ENCODE peak calls at places on chromosomes 6 and 20, in four cellular contexts. Y is HepG2, K is GM12878, W is K562. H is an unnamed sample.

GRCh38 chr6:36469946-36470345 is 27.1 kb downstream of the KCTD20 start:
- DNase-seq in Y (no peak), K (no peak), W (no peak), H (no peak)

GRCh38 chr6:82442320-82442719 is 78.7 kb downstream of the TPBG start:
- DNase-seq in Y (no peak), K (no peak), W (no peak), H (no peak)

GRCh38 chr20:1171461-1172093 is 13.2 kb downstream of the TMEM74B start:
- DNase-seq in Y (peak; percentile 42), K (no peak), W (peak; percentile 69), H (peak; percentile 35)

GRCh38 chr6:92181347-92181746 is 1238.0 kb downstream of the EPHA7 start:
- DNase-seq in Y (no peak), K (no peak), W (no peak), H (no peak)

GRCh38 chr6:2990179-2990931 is 9.3 kb upstream of the NQO2 start:
- DNase-seq in Y (no peak), K (no peak), W (peak; percentile 49), H (no peak)

GRCh38 chr6:166712554-166713228 is 85.6 kb upstream of the RPS6KA2 start:
- DNase-seq in Y (no peak), K (no peak), W (peak; percentile 29), H (no peak)

GRCh38 chr6:169008641-169009040 is 245.0 kb downstream of the THBS2 start:
- DNase-seq in Y (no peak), K (no peak), W (no peak), H (no peak)

GRCh38 chr6:63465750-63466149 is 106.5 kb upstream of the LOC128125822 start:
- DNase-seq in Y (no peak), K (no peak), W (no peak), H (no peak)

GRCh38 chr6:160386869-160387518 is 38.8 kb downstream of the SLC22A3 start:
- DNase-seq in Y (no peak), K (no peak), W (no peak), H (no peak)

GRCh38 chr6:121830759-121831158 is 395.3 kb downstream of the GJA1 start:
- DNase-seq in Y (no peak), K (no peak), W (no peak), H (no peak)
- H3K9ac ChIP-seq in Y (no peak overlapping the region), K (no peak overlapping the region), W (no peak overlapping the region), H (no peak overlapping the region)

GRCh38 chr6:33320315-33321181 is 3.0 kb upstream of the ZBTB22 start:
- DNase-seq in Y (no peak), K (no peak), W (no peak), H (no peak)
- H3K4me3 ChIP-seq in Y (no peak overlapping the region), K (peak overlapping the region; percentile 91), W (peak overlapping the region; percentile 3), H (no peak overlapping the region)

GRCh38 chr6:44025226-44025625 is 102.0 kb downstream of the MRPL14 start:
- DNase-seq in Y (no peak), K (no peak), W (no peak), H (no peak)

GRCh38 chr6:44028767-44029166 is 98.5 kb downstream of the MRPL14 start:
- DNase-seq in Y (no peak), K (no peak), W (peak; percentile 57), H (no peak)

GRCh38 chr6:44030812-44031454 is 96.3 kb downstream of the MRPL14 start:
- DNase-seq in Y (no peak), K (no peak), W (no peak), H (no peak)

GRCh38 chr6:44034391-44034861 is 92.8 kb downstream of the MRPL14 start:
- DNase-seq in Y (no peak), K (no peak), W (no peak), H (no peak)

GRCh38 chr6:44029489-44030185 is 97.6 kb downstream of the MRPL14 start:
- DNase-seq in Y (no peak), K (no peak), W (no peak), H (no peak)
- TF ChIP-seq YY1 in Y (no peak), K (no peak), W (no peak), H (no peak)

GRCh38 chr6:155340464-155341129 is 26.3 kb upstream of the TFB1M start:
- DNase-seq in Y (peak; percentile 76), K (no peak), W (no peak), H (peak; percentile 23)
- H3K9ac ChIP-seq in Y (peak overlapping the region; percentile 4), K (peak overlapping the region; percentile 4), W (no peak overlapping the region), H (no peak overlapping the region)

GRCh38 chr6:126341126-126341525 is 1.2 kb downstream of the CENPW start:
- DNase-seq in Y (no peak), K (no peak), W (no peak), H (no peak)
- H3K4me3 ChIP-seq in Y (peak overlapping the region; percentile 80), K (peak overlapping the region; percentile 90), W (peak overlapping the region; percentile 87), H (peak overlapping the region; percentile 73)

GRCh38 chr6:9848094-9848493 is 566.8 kb downstream of the TFAP2A start:
- DNase-seq in Y (no peak), K (no peak), W (no peak), H (no peak)
- TF ChIP-seq YY1 in Y (no peak), K (no peak), W (no peak), H (no peak)

DNA sequence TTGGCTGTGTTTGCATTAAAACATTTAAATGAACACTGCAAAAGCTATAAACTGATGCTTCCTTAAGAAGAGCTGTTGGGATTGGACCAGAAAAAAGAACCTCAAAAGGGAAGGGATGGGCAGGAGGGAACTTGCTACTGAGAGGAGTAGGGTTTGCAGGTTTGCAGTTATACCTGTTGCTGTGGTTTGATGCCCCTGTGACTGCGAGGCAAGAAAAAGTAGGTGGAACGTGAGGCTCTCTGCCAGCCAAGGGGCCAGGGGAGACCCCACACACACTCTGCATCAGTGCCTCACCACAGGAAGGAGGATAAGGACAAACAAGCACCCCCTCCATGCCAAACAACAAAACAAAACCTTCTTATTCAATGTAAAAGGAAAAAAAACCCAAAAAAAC is 197.1 kb downstream of the BCAS1 start:
- DNase-seq in Y (no peak), K (no peak), W (no peak), H (no peak)
- H3K9ac ChIP-seq in Y (no peak overlapping the region), K (peak overlapping the region; percentile 65), W (no peak overlapping the region), H (peak overlapping the region; percentile 33)

DNA sequence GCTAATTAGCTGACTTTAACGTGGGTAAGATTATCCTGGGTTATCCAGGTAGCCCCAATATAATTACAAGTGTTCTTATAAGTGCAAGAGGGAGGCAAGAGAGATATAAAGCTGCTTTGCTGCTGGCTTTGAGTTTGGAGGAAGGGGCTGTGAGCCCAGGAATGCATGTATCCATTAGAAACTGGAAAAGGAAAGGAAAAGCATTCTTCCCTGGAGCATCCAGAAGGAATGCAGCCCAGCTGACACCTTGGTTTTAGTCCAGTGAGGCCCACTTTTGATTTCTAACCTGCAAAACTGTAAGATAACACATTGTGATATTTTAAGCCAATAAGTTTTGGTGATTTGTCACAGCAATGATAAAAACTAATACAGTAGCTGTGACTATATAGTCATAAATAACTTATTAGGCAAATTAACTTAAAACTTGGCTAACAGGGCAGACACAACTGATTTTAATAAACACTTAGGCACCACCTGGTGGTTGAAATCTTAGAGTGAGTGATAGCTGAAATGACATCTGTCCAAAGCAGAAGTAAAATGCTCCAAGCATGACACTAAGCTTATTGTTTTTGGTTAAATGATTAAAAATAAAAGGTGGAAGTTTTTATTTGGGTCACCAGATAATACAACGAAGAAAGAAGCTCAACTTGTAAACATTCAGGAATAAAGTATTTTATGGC is 35.6 kb downstream of the ADGRF4 start:
- DNase-seq in Y (peak; percentile 28), K (peak; percentile 7), W (no peak), H (no peak)
- H3K4me3 ChIP-seq in Y (no peak overlapping the region), K (no peak overlapping the region), W (no peak overlapping the region), H (no peak overlapping the region)

GRCh38 chr20:57902478-57902877 is 192.7 kb upstream of the PMEPA1 start:
- DNase-seq in Y (no peak), K (no peak), W (no peak), H (no peak)
- TF ChIP-seq YY1 in Y (no peak), K (no peak), W (no peak), H (no peak)

GRCh38 chr20:36624068-36624813 is 18.7 kb downstream of the RAB5IF start:
- DNase-seq in Y (peak; percentile 49), K (no peak), W (no peak), H (no peak)
- H3K9ac ChIP-seq in Y (peak overlapping the region; percentile 48), K (no peak overlapping the region), W (peak overlapping the region; percentile 36), H (no peak overlapping the region)

H was measured in NT2/D1.